ENCODE peak calls at places on chromosomes 3 and 15, in eight cellular contexts. V is left ventricle myocardium inferior; W is kidney; T is astrocyte of the spinal cord; D is tibial artery; A is CD8-positive, alpha-beta T cell; Z is CD8-positive, alpha-beta memory T cell; U is heart right ventricle. P is an unnamed sample.

GRCh38 chr3:192409838-192410683 is 317.3 kb downstream of the FGF12 start:
- DNase-seq in V (peak; percentile 18), W (peak; percentile 71), T (peak; percentile 49), D (no peak), A (no peak), Z (no peak), U (peak; percentile 15), P (no peak)

GRCh38 chr15:58065445-58066041 is at the start of gene ALDH1A2:
- DNase-seq in V (peak; percentile 52), W (peak; percentile 90), T (no peak), D (peak; percentile 26), A (no peak), Z (no peak), U (peak; percentile 53), P (no peak)

GRCh38 chr15:87348746-87349145 is 907.8 kb downstream of the NTRK3 start:
- DNase-seq in V (no peak), W (no peak), T (no peak), D (no peak), A (no peak), Z (no peak), U (no peak), P (peak; percentile 30)

GRCh38 chr3:94162700-94163099 is 99.8 kb downstream of the NSUN3 start:
- DNase-seq in V (no peak), W (no peak), T (peak; percentile 62), D (no peak), A (no peak), Z (no peak), U (no peak), P (no peak)

GRCh38 chr3:126846316-126846715 is 136.6 kb upstream of the PLXNA1 start:
- DNase-seq in V (no peak), W (no peak), T (no peak), D (no peak), A (no peak), Z (no peak), U (no peak), P (no peak)

GRCh38 chr15:98842973-98843285 is 164.7 kb downstream of the PGPEP1L start:
- DNase-seq in V (no peak), W (no peak), T (no peak), D (no peak), A (no peak), Z (no peak), U (no peak), P (no peak)

GRCh38 chr3:30112904-30113484 is 493.4 kb upstream of the TGFBR2 start:
- DNase-seq in V (no peak), W (no peak), T (peak; percentile 78), D (no peak), A (no peak), Z (no peak), U (no peak), P (peak; percentile 70)

GRCh38 chr15:41629436-41629835 is 30.8 kb upstream of the MGA start:
- DNase-seq in V (no peak), W (no peak), T (no peak), D (no peak), A (no peak), Z (no peak), U (no peak), P (no peak)

GRCh38 chr3:153595186-153595815 is 433.3 kb downstream of the RAP2B start:
- DNase-seq in V (no peak), W (no peak), T (peak; percentile 65), D (no peak), A (no peak), Z (no peak), U (no peak), P (peak; percentile 63)

GRCh38 chr3:167882057-167882667 is 146.6 kb downstream of the SERPINI1 start:
- DNase-seq in V (no peak), W (no peak), T (peak; percentile 62), D (no peak), A (no peak), Z (no peak), U (no peak), P (peak; percentile 53)

GRCh38 chr15:41337631-41338522 is 5.2 kb downstream of the NUSAP1 start:
- DNase-seq in V (no peak), W (no peak), T (no peak), D (no peak), A (no peak), Z (no peak), U (no peak), P (no peak)

GRCh38 chr3:139258276-139258675 is 85.5 kb upstream of the MRPS22 start:
- DNase-seq in V (no peak), W (no peak), T (no peak), D (no peak), A (no peak), Z (no peak), U (no peak), P (no peak)

GRCh38 chr15:48520376-48521155 is 124.9 kb downstream of the FBN1 start:
- DNase-seq in V (no peak), W (no peak), T (peak; percentile 33), D (no peak), A (no peak), Z (no peak), U (no peak), P (no peak)

GRCh38 chr3:94647131-94647530 is 584.3 kb downstream of the NSUN3 start:
- DNase-seq in V (no peak), W (no peak), T (peak; percentile 12), D (no peak), A (no peak), Z (no peak), U (no peak), P (no peak)

GRCh38 chr3:53195602-53196574 is 34.9 kb downstream of the PRKCD start:
- DNase-seq in V (peak; percentile 41), W (peak; percentile 76), T (peak; percentile 29), D (peak; percentile 41), A (peak; percentile 45), Z (peak; percentile 43), U (peak; percentile 62), P (no peak)

GRCh38 chr3:135565481-135565880 is 400.0 kb upstream of the PPP2R3A start:
- DNase-seq in V (no peak), W (no peak), T (no peak), D (no peak), A (no peak), Z (no peak), U (no peak), P (peak; percentile 47)

GRCh38 chr3:148554367-148554766 is 143.3 kb upstream of the AGTR1 start:
- DNase-seq in V (no peak), W (no peak), T (no peak), D (no peak), A (no peak), Z (no peak), U (no peak), P (no peak)

DNA sequence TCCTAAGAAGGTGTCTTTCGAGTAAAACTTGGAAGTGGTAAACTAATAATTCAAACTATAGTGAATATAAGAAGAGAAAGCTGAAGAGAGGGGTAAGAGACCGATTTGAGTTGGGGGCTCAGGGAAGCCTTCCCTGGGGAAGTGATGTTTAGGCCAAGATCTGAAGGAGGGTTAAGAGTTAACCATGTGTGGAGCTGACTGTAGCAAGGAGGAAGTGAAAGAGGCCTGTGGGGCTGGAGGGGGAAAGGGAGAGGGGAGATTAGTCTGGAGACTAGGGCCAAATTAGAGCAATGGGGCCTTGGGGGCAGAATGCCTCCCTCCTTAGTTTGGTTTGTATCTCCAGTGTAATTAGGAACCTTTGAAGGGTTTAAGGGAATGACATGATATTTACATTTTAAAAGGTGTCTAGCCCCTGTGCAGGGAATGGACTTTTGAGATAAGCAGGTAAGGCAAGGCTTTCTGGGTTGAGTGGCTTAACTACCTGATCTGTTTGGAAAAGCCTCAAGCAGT is 2.2 kb downstream of the ZNF592 start:
- DNase-seq in V (no peak), W (no peak), T (no peak), D (no peak), A (no peak), Z (no peak), U (no peak), P (no peak)
- H3K4me3 ChIP-seq in V (peak overlapping the region; percentile 95), W (peak overlapping the region; percentile 48), T (no peak overlapping the region), D (peak overlapping the region; percentile 89), A (no peak overlapping the region), Z (peak overlapping the region; percentile 27), U (peak overlapping the region; percentile 89), P (peak overlapping the region; percentile 80)

DNA sequence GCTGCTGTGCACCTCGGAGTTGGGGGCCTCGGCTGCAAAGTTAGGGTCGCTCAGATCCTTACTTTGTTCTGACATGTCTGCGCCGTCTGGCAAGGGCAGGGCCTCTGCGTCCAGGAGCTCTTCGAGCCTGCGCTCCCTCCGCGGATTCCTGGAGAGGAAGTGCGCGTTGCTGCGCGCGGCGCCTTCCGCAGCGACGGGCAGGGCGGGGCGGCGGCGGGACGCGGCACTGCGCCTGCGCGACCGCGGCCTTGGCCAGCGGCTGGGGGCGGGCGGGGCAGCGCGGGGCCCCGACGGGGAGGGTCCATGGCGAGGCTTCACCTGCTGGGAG is at the start of gene NDN:
- DNase-seq in V (peak; percentile 45), W (peak; percentile 78), T (peak; percentile 37), D (no peak), A (no peak), Z (no peak), U (peak; percentile 64), P (peak; percentile 29)
- H3K4me3 ChIP-seq in V (peak within 1 kb of the TSS; percentile 68), W (peak within 1 kb of the TSS; percentile 55), T (peak within 1 kb of the TSS; percentile 55), D (peak within 1 kb of the TSS; percentile 53), A (no peak within 1 kb of the TSS), Z (no peak within 1 kb of the TSS), U (peak within 1 kb of the TSS; percentile 58), P (peak within 1 kb of the TSS; percentile 43)

GRCh38 chr15:73928241-73928579 is 1.9 kb downstream of the LOXL1 start:
- DNase-seq in V (no peak), W (no peak), T (no peak), D (no peak), A (no peak), Z (no peak), U (no peak), P (no peak)

GRCh38 chr15:73930790-73931281 is 4.6 kb downstream of the LOXL1 start:
- DNase-seq in V (no peak), W (peak; percentile 68), T (peak; percentile 92), D (peak; percentile 81), A (no peak), Z (no peak), U (peak; percentile 57), P (peak; percentile 82)

GRCh38 chr15:73930371-73930770 is 4.1 kb downstream of the LOXL1 start:
- DNase-seq in V (peak; percentile 78), W (peak; percentile 89), T (peak; percentile 95), D (peak; percentile 68), A (no peak), Z (no peak), U (peak; percentile 53), P (peak; percentile 89)

GRCh38 chr15:73927476-73928240 is 1.4 kb downstream of the LOXL1 start:
- DNase-seq in V (peak; percentile 65), W (peak; percentile 89), T (peak; percentile 59), D (no peak), A (peak; percentile 81), Z (peak; percentile 63), U (peak; percentile 67), P (peak; percentile 82)

GRCh38 chr15:73928971-73929627 is 2.8 kb downstream of the LOXL1 start:
- DNase-seq in V (peak; percentile 1), W (no peak), T (no peak), D (no peak), A (no peak), Z (no peak), U (no peak), P (no peak)
- H3K4me3 ChIP-seq in V (peak overlapping the region; percentile 77), W (no peak overlapping the region), T (peak overlapping the region; percentile 78), D (peak overlapping the region; percentile 15), A (no peak overlapping the region), Z (no peak overlapping the region), U (peak overlapping the region; percentile 72), P (peak overlapping the region; percentile 89)

GRCh38 chr3:194534243-194534642 is 47.4 kb upstream of the ATP13A3 start:
- DNase-seq in V (no peak), W (no peak), T (no peak), D (no peak), A (no peak), Z (no peak), U (no peak), P (no peak)
- H3K4me3 ChIP-seq in V (no peak overlapping the region), W (no peak overlapping the region), T (no peak overlapping the region), D (no peak overlapping the region), A (no peak overlapping the region), Z (no peak overlapping the region), U (no peak overlapping the region), P (no peak overlapping the region)

P was measured in foreskin fibroblast.